ENCODE peak calls at places on chromosome 2, in five cellular contexts. One of them, this sample, is unnamed.

GRCh38 chr2:237896507-237896892 is 37.1 kb downstream of the RAMP1 start:
- DNase-seq in HCT116: no peak
- DNase-seq in stomach: no peak
- DNase-seq in transverse colon: no peak
- DNase-seq in HepG2: no peak
- DNase-seq in this sample: no peak

GRCh38 chr2:159155791-159156190 is 130.7 kb downstream of the WDSUB1 start:
- DNase-seq in HCT116: no peak
- DNase-seq in stomach: no peak
- DNase-seq in transverse colon: no peak
- DNase-seq in HepG2: no peak
- DNase-seq in this sample: no peak

GRCh38 chr2:55901941-55902340 is 21.6 kb downstream of the EFEMP1 start:
- DNase-seq in HCT116: no peak
- DNase-seq in stomach: no peak
- DNase-seq in transverse colon: no peak
- DNase-seq in HepG2: no peak
- DNase-seq in this sample: no peak

GRCh38 chr2:237570776-237571335 is 4.5 kb downstream of the PRLH start:
- DNase-seq in HCT116: no peak
- DNase-seq in stomach: no peak
- DNase-seq in transverse colon: no peak
- DNase-seq in HepG2: no peak
- DNase-seq in this sample: no peak

GRCh38 chr2:229268626-229269025 is 2.5 kb downstream of the PID1 start:
- DNase-seq in HCT116: no peak
- DNase-seq in stomach: no peak
- DNase-seq in transverse colon: no peak
- DNase-seq in HepG2: no peak
- DNase-seq in this sample: no peak

GRCh38 chr2:160816916-160817315 is 323.3 kb upstream of the RBMS1 start:
- DNase-seq in HCT116: no peak
- DNase-seq in stomach: no peak
- DNase-seq in transverse colon: no peak
- DNase-seq in HepG2: no peak
- DNase-seq in this sample: no peak

GRCh38 chr2:151947524-151948165 is 119.4 kb upstream of the ARL5A start:
- DNase-seq in HCT116: no peak
- DNase-seq in stomach: peak; percentile 34
- DNase-seq in transverse colon: no peak
- DNase-seq in HepG2: no peak
- DNase-seq in this sample: no peak

GRCh38 chr2:144983107-144983506 is 463.2 kb upstream of the ZEB2 start:
- DNase-seq in HCT116: no peak
- DNase-seq in stomach: no peak
- DNase-seq in transverse colon: no peak
- DNase-seq in HepG2: no peak
- DNase-seq in this sample: no peak

GRCh38 chr2:98909381-98910211 is 26.4 kb downstream of the CRACDL start:
- DNase-seq in HCT116: no peak
- DNase-seq in stomach: peak; percentile 94
- DNase-seq in transverse colon: peak; percentile 19
- DNase-seq in HepG2: peak; percentile 82
- DNase-seq in this sample: peak; percentile 69

GRCh38 chr2:60366178-60366577 is 187.3 kb downstream of the BCL11A start:
- DNase-seq in HCT116: no peak
- DNase-seq in stomach: no peak
- DNase-seq in transverse colon: peak; percentile 25
- DNase-seq in HepG2: no peak
- DNase-seq in this sample: peak; percentile 61

GRCh38 chr2:49770919-49771318 is 616.6 kb upstream of the FSHR start:
- DNase-seq in HCT116: no peak
- DNase-seq in stomach: peak; percentile 66
- DNase-seq in transverse colon: peak; percentile 8
- DNase-seq in HepG2: peak; percentile 53
- DNase-seq in this sample: no peak

GRCh38 chr2:239383796-239384156 is 17.0 kb downstream of the HDAC4 start:
- DNase-seq in HCT116: no peak
- DNase-seq in stomach: no peak
- DNase-seq in transverse colon: no peak
- DNase-seq in HepG2: no peak
- DNase-seq in this sample: no peak

GRCh38 chr2:25228848-25229674 is 60.7 kb upstream of the POMC start:
- DNase-seq in HCT116: peak; percentile 59
- DNase-seq in stomach: peak; percentile 66
- DNase-seq in transverse colon: peak; percentile 69
- DNase-seq in HepG2: peak; percentile 78
- DNase-seq in this sample: no peak

GRCh38 chr2:25230128-25230527 is 61.7 kb upstream of the POMC start:
- DNase-seq in HCT116: no peak
- DNase-seq in stomach: peak; percentile 35
- DNase-seq in transverse colon: no peak
- DNase-seq in HepG2: no peak
- DNase-seq in this sample: no peak

GRCh38 chr2:25227576-25227975 is 59.2 kb upstream of the POMC start:
- DNase-seq in HCT116: no peak
- DNase-seq in stomach: no peak
- DNase-seq in transverse colon: no peak
- DNase-seq in HepG2: no peak
- DNase-seq in this sample: no peak

GRCh38 chr2:25232248-25232825 is 64.0 kb upstream of the POMC start:
- DNase-seq in HCT116: no peak
- DNase-seq in stomach: no peak
- DNase-seq in transverse colon: no peak
- DNase-seq in HepG2: no peak
- DNase-seq in this sample: no peak

DNA sequence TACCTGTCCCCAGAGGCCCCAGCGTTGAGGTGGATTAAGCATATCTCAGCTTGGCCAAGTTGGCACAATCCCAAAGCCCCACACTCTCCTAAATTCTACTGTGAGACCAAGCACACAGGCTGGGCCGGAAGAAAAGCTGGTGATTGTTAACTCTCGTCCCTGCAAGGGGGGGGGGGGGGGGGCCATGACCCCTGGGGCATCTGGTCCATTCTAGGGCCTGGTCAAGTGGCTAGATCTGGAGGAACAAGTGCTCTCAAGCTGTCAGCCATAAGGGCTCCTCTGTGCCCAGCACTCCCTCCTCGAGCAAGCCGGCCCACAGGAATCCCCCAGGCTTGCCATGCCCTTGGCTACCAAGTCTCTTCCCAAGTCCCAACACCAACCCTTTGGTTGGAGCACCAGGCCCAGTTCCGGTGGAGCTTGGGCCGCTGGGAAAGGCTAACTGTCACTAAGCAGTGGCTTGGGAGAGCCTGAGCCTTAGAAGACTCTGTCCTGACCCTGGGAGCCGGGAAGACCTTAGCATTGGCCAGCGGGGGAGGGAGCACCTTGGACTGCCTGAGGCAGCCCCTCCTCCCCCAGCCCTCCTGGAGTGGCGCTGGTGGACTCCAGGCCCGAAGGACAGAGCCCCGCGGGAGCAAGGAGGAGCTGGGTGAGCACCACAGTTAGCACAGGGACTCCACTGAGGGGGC is 62.4 kb upstream of the POMC start:
- DNase-seq in HCT116: no peak
- DNase-seq in stomach: peak; percentile 45
- DNase-seq in transverse colon: no peak
- DNase-seq in HepG2: no peak
- DNase-seq in this sample: no peak
- TF ChIP-seq POLR2AphosphoS5 in HCT116: no peak
- TF ChIP-seq POLR2AphosphoS5 in stomach: no peak
- TF ChIP-seq POLR2AphosphoS5 in transverse colon: no peak
- TF ChIP-seq POLR2AphosphoS5 in HepG2: peak; percentile 18
- TF ChIP-seq POLR2AphosphoS5 in this sample: no peak

GRCh38 chr2:101007415-101008345 is 5.6 kb downstream of the RPL31 start:
- DNase-seq in HCT116: no peak
- DNase-seq in stomach: no peak
- DNase-seq in transverse colon: no peak
- DNase-seq in HepG2: no peak
- DNase-seq in this sample: peak; percentile 83

GRCh38 chr2:101011152-101011551 is 9.1 kb downstream of the RPL31 start:
- DNase-seq in HCT116: no peak
- DNase-seq in stomach: no peak
- DNase-seq in transverse colon: no peak
- DNase-seq in HepG2: no peak
- DNase-seq in this sample: no peak

GRCh38 chr2:101014264-101014857 is 12.3 kb downstream of the RPL31 start:
- DNase-seq in HCT116: no peak
- DNase-seq in stomach: no peak
- DNase-seq in transverse colon: no peak
- DNase-seq in HepG2: no peak
- DNase-seq in this sample: no peak

GRCh38 chr2:101012706-101013181 is 10.7 kb downstream of the RPL31 start:
- DNase-seq in HCT116: no peak
- DNase-seq in stomach: no peak
- DNase-seq in transverse colon: peak; percentile 19
- DNase-seq in HepG2: peak; percentile 50
- DNase-seq in this sample: no peak

GRCh38 chr2:101012054-101012705 is 10.1 kb downstream of the RPL31 start:
- DNase-seq in HCT116: no peak
- DNase-seq in stomach: no peak
- DNase-seq in transverse colon: no peak
- DNase-seq in HepG2: no peak
- DNase-seq in this sample: no peak
- TF ChIP-seq POLR2A in HCT116: no peak
- TF ChIP-seq POLR2A in stomach: no peak
- TF ChIP-seq POLR2A in transverse colon: no peak
- TF ChIP-seq POLR2A in HepG2: no peak
- TF ChIP-seq POLR2A in this sample: no peak

GRCh38 chr2:231597014-231597611 is 4.4 kb downstream of the TEX44 start:
- DNase-seq in HCT116: no peak
- DNase-seq in stomach: no peak
- DNase-seq in transverse colon: no peak
- DNase-seq in HepG2: no peak
- DNase-seq in this sample: no peak
- TF ChIP-seq POLR2AphosphoS5 in HCT116: no peak
- TF ChIP-seq POLR2AphosphoS5 in stomach: peak; percentile 18
- TF ChIP-seq POLR2AphosphoS5 in transverse colon: no peak
- TF ChIP-seq POLR2AphosphoS5 in HepG2: no peak
- TF ChIP-seq POLR2AphosphoS5 in this sample: peak; percentile 50

GRCh38 chr2:223944166-223944703 is 900 bp downstream of the WDFY1 start:
- DNase-seq in HCT116: no peak
- DNase-seq in stomach: peak; percentile 41
- DNase-seq in transverse colon: peak; percentile 51
- DNase-seq in HepG2: peak; percentile 51
- DNase-seq in this sample: no peak

GRCh38 chr2:223943135-223943534 is 2.0 kb downstream of the WDFY1 start:
- DNase-seq in HCT116: no peak
- DNase-seq in stomach: no peak
- DNase-seq in transverse colon: no peak
- DNase-seq in HepG2: no peak
- DNase-seq in this sample: no peak

GRCh38 chr2:223945755-223946154 is 620 bp upstream of the WDFY1 start:
- DNase-seq in HCT116: no peak
- DNase-seq in stomach: no peak
- DNase-seq in transverse colon: no peak
- DNase-seq in HepG2: no peak
- DNase-seq in this sample: no peak

GRCh38 chr2:223943561-223944008 is 1.6 kb downstream of the WDFY1 start:
- DNase-seq in HCT116: no peak
- DNase-seq in stomach: no peak
- DNase-seq in transverse colon: peak; percentile 79
- DNase-seq in HepG2: peak; percentile 45
- DNase-seq in this sample: no peak

DNA sequence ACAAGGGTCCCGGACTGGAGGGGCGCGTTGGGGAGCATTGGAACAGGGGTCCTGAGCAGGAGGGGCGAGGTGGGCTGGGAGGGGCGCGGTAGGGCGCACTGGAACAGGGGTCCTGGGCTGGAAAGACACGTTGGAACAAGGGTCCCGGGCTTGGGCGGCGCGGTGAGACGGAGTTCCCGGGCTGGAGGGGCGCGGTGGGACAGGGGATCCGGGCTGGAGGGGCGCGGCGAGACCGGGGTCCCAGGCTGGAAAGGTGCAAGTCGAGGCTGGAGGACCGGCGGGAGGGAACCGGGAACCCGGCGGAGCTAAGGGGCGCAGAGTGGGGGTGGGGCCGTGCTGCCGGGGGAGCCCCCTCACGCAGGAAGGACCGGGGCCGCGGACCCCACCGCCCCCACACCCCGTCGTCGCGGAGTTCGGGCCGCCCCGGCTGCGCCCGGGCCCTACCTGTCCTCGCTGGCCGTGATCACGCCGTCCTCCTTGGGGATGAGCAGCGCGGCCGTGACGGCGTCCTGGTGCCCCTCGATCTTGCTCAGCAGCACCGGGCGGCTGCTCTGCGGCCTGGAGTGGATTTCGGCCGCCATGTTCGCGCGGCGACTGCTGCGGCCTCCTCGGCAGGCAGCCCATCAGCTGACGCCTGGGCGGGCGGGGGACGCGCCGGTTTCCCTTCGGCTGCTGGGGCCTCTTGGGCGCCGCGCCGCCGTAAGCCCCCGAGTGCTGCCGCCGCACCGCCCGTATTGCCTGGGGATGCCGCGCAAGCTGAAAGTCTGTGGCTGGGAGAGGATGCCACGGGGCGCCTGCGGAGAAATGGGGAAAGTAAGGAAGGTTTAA is at the start of gene WDFY1:
- DNase-seq in HCT116: peak; percentile 59
- DNase-seq in stomach: peak; percentile 90
- DNase-seq in transverse colon: peak; percentile 92
- DNase-seq in HepG2: peak; percentile 75
- DNase-seq in this sample: no peak
- TF ChIP-seq POLR2A in HCT116: peak; percentile 58
- TF ChIP-seq POLR2A in stomach: no peak
- TF ChIP-seq POLR2A in transverse colon: peak; percentile 88
- TF ChIP-seq POLR2A in HepG2: peak; percentile 90
- TF ChIP-seq POLR2A in this sample: peak; percentile 78

GRCh38 chr2:69177785-69178636 is 165.0 kb downstream of the ANTXR1 start:
- DNase-seq in HCT116: peak; percentile 75
- DNase-seq in stomach: peak; percentile 78
- DNase-seq in transverse colon: peak; percentile 80
- DNase-seq in HepG2: peak; percentile 99
- DNase-seq in this sample: peak; percentile 94
- TF ChIP-seq POLR2AphosphoS5 in HCT116: peak; percentile 87
- TF ChIP-seq POLR2AphosphoS5 in stomach: peak; percentile 93
- TF ChIP-seq POLR2AphosphoS5 in transverse colon: peak; percentile 79
- TF ChIP-seq POLR2AphosphoS5 in HepG2: peak; percentile 87
- TF ChIP-seq POLR2AphosphoS5 in this sample: peak; percentile 97

GRCh38 chr2:101151141-101151858 is at the start of gene TBC1D8:
- DNase-seq in HCT116: peak; percentile 49
- DNase-seq in stomach: peak; percentile 90
- DNase-seq in transverse colon: peak; percentile 89
- DNase-seq in HepG2: peak; percentile 84
- DNase-seq in this sample: no peak
- TF ChIP-seq POLR2A in HCT116: peak; percentile 81
- TF ChIP-seq POLR2A in stomach: no peak
- TF ChIP-seq POLR2A in transverse colon: peak; percentile 56
- TF ChIP-seq POLR2A in HepG2: peak; percentile 81
- TF ChIP-seq POLR2A in this sample: no peak

This sample was measured in vagina.